ENCODE peak calls at places on chromosomes 3 and 15, in five cellular contexts. One of them, this sample, is unnamed.

GRCh38 chr3:151990696-151991376 is 117.4 kb downstream of the SUCNR1 start:
- DNase-seq in Panc1: no peak
- DNase-seq in CD4-positive, alpha-beta memory T cell: no peak
- DNase-seq in H1: no peak
- DNase-seq in GM23338: no peak
- DNase-seq in this sample: no peak

GRCh38 chr3:49786357-49787181 is at the start of gene IP6K1:
- DNase-seq in Panc1: peak; percentile 94
- DNase-seq in CD4-positive, alpha-beta memory T cell: peak; percentile 99
- DNase-seq in H1: peak; percentile 99
- DNase-seq in GM23338: peak; percentile 100
- DNase-seq in this sample: peak; percentile 100

GRCh38 chr3:69768436-69768835 is 29.2 kb downstream of the MITF start:
- DNase-seq in Panc1: no peak
- DNase-seq in CD4-positive, alpha-beta memory T cell: no peak
- DNase-seq in H1: no peak
- DNase-seq in GM23338: no peak
- DNase-seq in this sample: no peak

GRCh38 chr3:146308222-146308621 is 57.3 kb upstream of the PLSCR4 start:
- DNase-seq in Panc1: no peak
- DNase-seq in CD4-positive, alpha-beta memory T cell: no peak
- DNase-seq in H1: no peak
- DNase-seq in GM23338: no peak
- DNase-seq in this sample: no peak

GRCh38 chr3:191369081-191370010 is 39.0 kb upstream of the UTS2B start:
- DNase-seq in Panc1: no peak
- DNase-seq in CD4-positive, alpha-beta memory T cell: no peak
- DNase-seq in H1: no peak
- DNase-seq in GM23338: peak; percentile 37
- DNase-seq in this sample: no peak

GRCh38 chr3:26100176-26100575 is 310.3 kb downstream of the OXSM start:
- DNase-seq in Panc1: no peak
- DNase-seq in CD4-positive, alpha-beta memory T cell: no peak
- DNase-seq in H1: no peak
- DNase-seq in GM23338: no peak
- DNase-seq in this sample: no peak

GRCh38 chr3:187985636-187986035 is 168.3 kb upstream of the LPP start:
- DNase-seq in Panc1: no peak
- DNase-seq in CD4-positive, alpha-beta memory T cell: no peak
- DNase-seq in H1: no peak
- DNase-seq in GM23338: no peak
- DNase-seq in this sample: no peak

GRCh38 chr15:63601026-63601726 is 4.0 kb downstream of the FBXL22 start:
- DNase-seq in Panc1: no peak
- DNase-seq in CD4-positive, alpha-beta memory T cell: peak; percentile 65
- DNase-seq in H1: no peak
- DNase-seq in GM23338: peak; percentile 51
- DNase-seq in this sample: no peak

GRCh38 chr15:74127954-74128784 is 2.2 kb upstream of the ISLR2 start:
- DNase-seq in Panc1: no peak
- DNase-seq in CD4-positive, alpha-beta memory T cell: no peak
- DNase-seq in H1: no peak
- DNase-seq in GM23338: peak; percentile 50
- DNase-seq in this sample: no peak

GRCh38 chr15:40146037-40146436 is 14.8 kb upstream of the BUB1B start:
- DNase-seq in Panc1: no peak
- DNase-seq in CD4-positive, alpha-beta memory T cell: no peak
- DNase-seq in H1: no peak
- DNase-seq in GM23338: no peak
- DNase-seq in this sample: no peak

GRCh38 chr3:173737167-173737808 is 339.7 kb downstream of the NLGN1 start:
- DNase-seq in Panc1: no peak
- DNase-seq in CD4-positive, alpha-beta memory T cell: no peak
- DNase-seq in H1: no peak
- DNase-seq in GM23338: no peak
- DNase-seq in this sample: no peak

GRCh38 chr3:11154036-11154952 is at the start of gene HRH1:
- DNase-seq in Panc1: no peak
- DNase-seq in CD4-positive, alpha-beta memory T cell: no peak
- DNase-seq in H1: no peak
- DNase-seq in GM23338: peak; percentile 49
- DNase-seq in this sample: no peak

GRCh38 chr3:164851204-164851603 is 227.1 kb downstream of the SI start:
- DNase-seq in Panc1: no peak
- DNase-seq in CD4-positive, alpha-beta memory T cell: no peak
- DNase-seq in H1: no peak
- DNase-seq in GM23338: peak; percentile 22
- DNase-seq in this sample: no peak

GRCh38 chr3:134197681-134198261 is 52.9 kb downstream of the RYK start:
- DNase-seq in Panc1: peak; percentile 67
- DNase-seq in CD4-positive, alpha-beta memory T cell: peak; percentile 47
- DNase-seq in H1: no peak
- DNase-seq in GM23338: peak; percentile 70
- DNase-seq in this sample: no peak

GRCh38 chr3:127611251-127611650 is 13.0 kb downstream of the MCM2 start:
- DNase-seq in Panc1: no peak
- DNase-seq in CD4-positive, alpha-beta memory T cell: no peak
- DNase-seq in H1: no peak
- DNase-seq in GM23338: no peak
- DNase-seq in this sample: no peak

GRCh38 chr15:52680041-52680391 is 828 bp upstream of the ATOSA start:
- DNase-seq in Panc1: no peak
- DNase-seq in CD4-positive, alpha-beta memory T cell: no peak
- DNase-seq in H1: no peak
- DNase-seq in GM23338: no peak
- DNase-seq in this sample: no peak

GRCh38 chr3:55969634-55970033 is 482.5 kb upstream of the WNT5A start:
- DNase-seq in Panc1: no peak
- DNase-seq in CD4-positive, alpha-beta memory T cell: no peak
- DNase-seq in H1: no peak
- DNase-seq in GM23338: no peak
- DNase-seq in this sample: no peak

GRCh38 chr3:141643391-141643790 is 94.7 kb upstream of the RNF7 start:
- DNase-seq in Panc1: no peak
- DNase-seq in CD4-positive, alpha-beta memory T cell: no peak
- DNase-seq in H1: no peak
- DNase-seq in GM23338: no peak
- DNase-seq in this sample: no peak

GRCh38 chr3:36305929-36306520 is 74.3 kb upstream of the STAC start:
- DNase-seq in Panc1: no peak
- DNase-seq in CD4-positive, alpha-beta memory T cell: no peak
- DNase-seq in H1: no peak
- DNase-seq in GM23338: no peak
- DNase-seq in this sample: no peak

GRCh38 chr15:83775738-83776137 is 121.8 kb downstream of the ADAMTSL3 start:
- DNase-seq in Panc1: no peak
- DNase-seq in CD4-positive, alpha-beta memory T cell: no peak
- DNase-seq in H1: no peak
- DNase-seq in GM23338: peak; percentile 5
- DNase-seq in this sample: no peak

DNA sequence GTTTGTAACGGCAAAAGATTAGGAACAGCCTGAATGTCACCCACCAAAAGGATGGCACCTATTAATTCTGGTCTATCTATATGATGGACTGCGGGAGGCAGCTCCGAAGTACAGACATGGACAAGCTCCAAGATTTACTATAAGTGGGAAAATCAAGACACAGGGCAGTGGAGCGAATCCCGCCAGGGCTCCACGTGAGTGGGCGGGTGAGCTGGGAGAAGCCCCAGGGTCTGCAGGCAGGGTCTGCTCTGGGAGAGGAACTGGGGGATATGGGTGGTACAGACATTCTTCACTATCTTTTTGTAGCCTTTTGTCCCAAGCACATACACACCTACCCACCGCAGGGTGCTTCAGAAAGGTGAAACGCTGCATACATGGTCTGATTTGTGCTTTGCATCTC is 38.2 kb upstream of the SPTBN5 start:
- DNase-seq in Panc1: no peak
- DNase-seq in CD4-positive, alpha-beta memory T cell: no peak
- DNase-seq in H1: no peak
- DNase-seq in GM23338: no peak
- DNase-seq in this sample: no peak
- H3K4me1 ChIP-seq in Panc1: peaks cover 82% of the 10 kb centered on the region
- H3K4me1 ChIP-seq in CD4-positive, alpha-beta memory T cell: peaks cover 53% of the 10 kb centered on the region
- H3K4me1 ChIP-seq in H1: peaks cover 4% of the 10 kb centered on the region
- H3K4me1 ChIP-seq in GM23338: peaks cover 18% of the 10 kb centered on the region
- H3K4me1 ChIP-seq in this sample: peaks cover 2% of the 10 kb centered on the region

GRCh38 chr15:96247631-96248305 is 82.7 kb upstream of the NR2F2 start:
- DNase-seq in Panc1: no peak
- DNase-seq in CD4-positive, alpha-beta memory T cell: no peak
- DNase-seq in H1: no peak
- DNase-seq in GM23338: no peak
- DNase-seq in this sample: no peak

GRCh38 chr15:96246057-96246456 is 84.4 kb upstream of the NR2F2 start:
- DNase-seq in Panc1: no peak
- DNase-seq in CD4-positive, alpha-beta memory T cell: no peak
- DNase-seq in H1: no peak
- DNase-seq in GM23338: peak; percentile 37
- DNase-seq in this sample: no peak

GRCh38 chr15:96242761-96243160 is 87.7 kb upstream of the NR2F2 start:
- DNase-seq in Panc1: no peak
- DNase-seq in CD4-positive, alpha-beta memory T cell: no peak
- DNase-seq in H1: no peak
- DNase-seq in GM23338: no peak
- DNase-seq in this sample: no peak

GRCh38 chr15:96243701-96244100 is 86.8 kb upstream of the NR2F2 start:
- DNase-seq in Panc1: no peak
- DNase-seq in CD4-positive, alpha-beta memory T cell: no peak
- DNase-seq in H1: no peak
- DNase-seq in GM23338: no peak
- DNase-seq in this sample: no peak

DNA sequence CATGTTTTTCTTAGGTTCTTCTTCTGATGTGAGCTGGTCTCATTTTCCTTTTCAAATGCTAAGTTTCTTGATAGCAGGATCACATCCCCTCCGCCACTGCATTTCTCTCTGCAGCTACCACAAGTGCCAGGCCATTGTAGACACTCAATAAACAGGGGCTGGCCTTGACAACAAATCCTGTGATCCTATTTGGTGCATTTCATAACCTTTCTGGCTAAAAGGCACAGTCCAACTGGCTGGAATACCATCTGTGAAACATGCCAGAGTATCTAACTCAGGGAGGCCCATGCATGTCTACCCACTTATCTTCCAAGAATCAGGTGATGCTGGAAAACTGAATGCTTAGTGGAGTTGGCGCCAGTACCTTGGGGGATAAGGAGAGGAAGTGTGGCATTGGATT is 85.2 kb upstream of the NR2F2 start:
- DNase-seq in Panc1: no peak
- DNase-seq in CD4-positive, alpha-beta memory T cell: no peak
- DNase-seq in H1: no peak
- DNase-seq in GM23338: no peak
- DNase-seq in this sample: peak; percentile 61
- H3K4me1 ChIP-seq in Panc1: no peaks in the 10 kb centered on the region
- H3K4me1 ChIP-seq in CD4-positive, alpha-beta memory T cell: no peaks in the 10 kb centered on the region
- H3K4me1 ChIP-seq in H1: no peaks in the 10 kb centered on the region
- H3K4me1 ChIP-seq in GM23338: peaks cover 15% of the 10 kb centered on the region
- H3K4me1 ChIP-seq in this sample: no peaks in the 10 kb centered on the region

DNA sequence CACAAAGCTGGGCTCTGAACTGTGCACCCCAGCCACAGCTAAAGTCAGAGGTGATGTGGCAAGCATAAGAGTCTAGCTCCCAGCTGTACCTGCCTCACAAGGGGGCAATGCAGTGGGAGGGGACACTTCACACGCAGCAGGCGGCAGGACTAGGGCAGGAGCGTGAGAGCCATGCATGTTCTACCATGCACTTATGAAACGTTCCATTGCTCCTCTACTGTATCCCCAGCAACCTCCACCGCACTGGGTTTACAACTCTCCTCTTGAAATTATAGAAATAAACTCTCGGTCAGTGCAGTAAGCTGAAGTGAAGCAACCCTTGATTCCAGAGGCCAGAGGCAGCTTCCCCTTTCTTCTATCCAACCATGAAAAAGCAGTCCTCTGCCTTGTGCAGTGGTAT is 298.6 kb upstream of the STT3B start:
- DNase-seq in Panc1: no peak
- DNase-seq in CD4-positive, alpha-beta memory T cell: no peak
- DNase-seq in H1: no peak
- DNase-seq in GM23338: no peak
- DNase-seq in this sample: no peak
- H3K4me1 ChIP-seq in Panc1: no peaks in the 10 kb centered on the region
- H3K4me1 ChIP-seq in CD4-positive, alpha-beta memory T cell: peaks cover 62% of the 10 kb centered on the region
- H3K4me1 ChIP-seq in H1: no peaks in the 10 kb centered on the region
- H3K4me1 ChIP-seq in GM23338: no peaks in the 10 kb centered on the region
- H3K4me1 ChIP-seq in this sample: no peaks in the 10 kb centered on the region

GRCh38 chr3:58039609-58040008 is 31.4 kb downstream of the FLNB start:
- DNase-seq in Panc1: no peak
- DNase-seq in CD4-positive, alpha-beta memory T cell: no peak
- DNase-seq in H1: no peak
- DNase-seq in GM23338: no peak
- DNase-seq in this sample: no peak

GRCh38 chr3:58036287-58037032 is 28.2 kb downstream of the FLNB start:
- DNase-seq in Panc1: no peak
- DNase-seq in CD4-positive, alpha-beta memory T cell: no peak
- DNase-seq in H1: no peak
- DNase-seq in GM23338: peak; percentile 33
- DNase-seq in this sample: no peak

GRCh38 chr3:58037141-58037910 is 29.1 kb downstream of the FLNB start:
- DNase-seq in Panc1: no peak
- DNase-seq in CD4-positive, alpha-beta memory T cell: no peak
- DNase-seq in H1: no peak
- DNase-seq in GM23338: no peak
- DNase-seq in this sample: no peak

GRCh38 chr3:58041182-58041825 is 33.1 kb downstream of the FLNB start:
- DNase-seq in Panc1: no peak
- DNase-seq in CD4-positive, alpha-beta memory T cell: no peak
- DNase-seq in H1: peak; percentile 47
- DNase-seq in GM23338: no peak
- DNase-seq in this sample: no peak

GRCh38 chr3:58038675-58039302 is 30.6 kb downstream of the FLNB start:
- DNase-seq in Panc1: no peak
- DNase-seq in CD4-positive, alpha-beta memory T cell: no peak
- DNase-seq in H1: no peak
- DNase-seq in GM23338: no peak
- DNase-seq in this sample: no peak
- H3K4me1 ChIP-seq in Panc1: peaks cover 92% of the 10 kb centered on the region
- H3K4me1 ChIP-seq in CD4-positive, alpha-beta memory T cell: peaks cover 23% of the 10 kb centered on the region
- H3K4me1 ChIP-seq in H1: peaks cover 33% of the 10 kb centered on the region
- H3K4me1 ChIP-seq in GM23338: peaks cover 91% of the 10 kb centered on the region
- H3K4me1 ChIP-seq in this sample: peaks cover 4% of the 10 kb centered on the region

GRCh38 chr3:150447084-150447483 is 39.0 kb downstream of the TSC22D2 start:
- DNase-seq in Panc1: no peak
- DNase-seq in CD4-positive, alpha-beta memory T cell: no peak
- DNase-seq in H1: no peak
- DNase-seq in GM23338: no peak
- DNase-seq in this sample: no peak
- H3K4me1 ChIP-seq in Panc1: peaks cover 63% of the 10 kb centered on the region
- H3K4me1 ChIP-seq in CD4-positive, alpha-beta memory T cell: peaks cover 22% of the 10 kb centered on the region
- H3K4me1 ChIP-seq in H1: no peaks in the 10 kb centered on the region
- H3K4me1 ChIP-seq in GM23338: peaks cover 22% of the 10 kb centered on the region
- H3K4me1 ChIP-seq in this sample: no peaks in the 10 kb centered on the region